ENCODE peak calls at places on chromosome 7, in nine cellular contexts. One of them, this sample, is unnamed.

GRCh38 chr7:138527746-138528223 is 67.7 kb downstream of the TRIM24 start:
- DNase-seq in retinal pigment epithelial cell: no peak
- DNase-seq in uterus: no peak
- DNase-seq in AG04450: no peak
- DNase-seq in fibroblast of lung: peak
- DNase-seq in body of pancreas: no peak
- DNase-seq in tibial artery: no peak
- DNase-seq in IMR-90: no peak
- DNase-seq in PC-3: no peak
- DNase-seq in this sample: peak

GRCh38 chr7:116812905-116813304 is 49.5 kb upstream of the CAPZA2 start:
- DNase-seq in retinal pigment epithelial cell: no peak
- DNase-seq in uterus: no peak
- DNase-seq in AG04450: no peak
- DNase-seq in fibroblast of lung: no peak
- DNase-seq in body of pancreas: no peak
- DNase-seq in tibial artery: no peak
- DNase-seq in IMR-90: no peak
- DNase-seq in PC-3: no peak
- DNase-seq in this sample: no peak

GRCh38 chr7:75993689-75994387 is 557 bp downstream of the TMEM120A start:
- DNase-seq in retinal pigment epithelial cell: no peak
- DNase-seq in uterus: peak
- DNase-seq in AG04450: no peak
- DNase-seq in fibroblast of lung: peak
- DNase-seq in body of pancreas: peak
- DNase-seq in tibial artery: peak
- DNase-seq in IMR-90: peak
- DNase-seq in PC-3: peak
- DNase-seq in this sample: peak

GRCh38 chr7:107172318-107173032 is 3.7 kb downstream of the HBP1 start:
- DNase-seq in retinal pigment epithelial cell: no peak
- DNase-seq in uterus: no peak
- DNase-seq in AG04450: no peak
- DNase-seq in fibroblast of lung: no peak
- DNase-seq in body of pancreas: no peak
- DNase-seq in tibial artery: no peak
- DNase-seq in IMR-90: no peak
- DNase-seq in PC-3: no peak
- DNase-seq in this sample: no peak

GRCh38 chr7:28481131-28481926 is 69.0 kb downstream of the CREB5 start:
- DNase-seq in retinal pigment epithelial cell: no peak
- DNase-seq in uterus: no peak
- DNase-seq in AG04450: peak
- DNase-seq in fibroblast of lung: peak
- DNase-seq in body of pancreas: no peak
- DNase-seq in tibial artery: no peak
- DNase-seq in IMR-90: peak
- DNase-seq in PC-3: no peak
- DNase-seq in this sample: no peak

GRCh38 chr7:138297526-138297925 is 162.5 kb upstream of the TRIM24 start:
- DNase-seq in retinal pigment epithelial cell: no peak
- DNase-seq in uterus: no peak
- DNase-seq in AG04450: no peak
- DNase-seq in fibroblast of lung: no peak
- DNase-seq in body of pancreas: peak
- DNase-seq in tibial artery: no peak
- DNase-seq in IMR-90: no peak
- DNase-seq in PC-3: no peak
- DNase-seq in this sample: no peak

GRCh38 chr7:4683043-4683883 is 1.2 kb downstream of the FOXK1 start:
- DNase-seq in retinal pigment epithelial cell: no peak
- DNase-seq in uterus: peak
- DNase-seq in AG04450: no peak
- DNase-seq in fibroblast of lung: peak
- DNase-seq in body of pancreas: no peak
- DNase-seq in tibial artery: no peak
- DNase-seq in IMR-90: no peak
- DNase-seq in PC-3: no peak
- DNase-seq in this sample: peak

GRCh38 chr7:133652547-133652946 is 399.7 kb downstream of the EXOC4 start:
- DNase-seq in retinal pigment epithelial cell: no peak
- DNase-seq in uterus: no peak
- DNase-seq in AG04450: no peak
- DNase-seq in fibroblast of lung: no peak
- DNase-seq in body of pancreas: no peak
- DNase-seq in tibial artery: no peak
- DNase-seq in IMR-90: no peak
- DNase-seq in PC-3: no peak
- DNase-seq in this sample: no peak

GRCh38 chr7:105807363-105807762 is 69.0 kb downstream of the ATXN7L1 start:
- DNase-seq in retinal pigment epithelial cell: no peak
- DNase-seq in uterus: no peak
- DNase-seq in AG04450: no peak
- DNase-seq in fibroblast of lung: no peak
- DNase-seq in body of pancreas: no peak
- DNase-seq in tibial artery: no peak
- DNase-seq in IMR-90: no peak
- DNase-seq in PC-3: no peak
- DNase-seq in this sample: no peak

GRCh38 chr7:1285556-1286301 is 53.1 kb downstream of the UNCX start:
- DNase-seq in retinal pigment epithelial cell: no peak
- DNase-seq in uterus: no peak
- DNase-seq in AG04450: no peak
- DNase-seq in fibroblast of lung: no peak
- DNase-seq in body of pancreas: no peak
- DNase-seq in tibial artery: no peak
- DNase-seq in IMR-90: no peak
- DNase-seq in PC-3: no peak
- DNase-seq in this sample: no peak

GRCh38 chr7:25124485-25125136 is 449 bp downstream of the CYCS start:
- DNase-seq in retinal pigment epithelial cell: no peak
- DNase-seq in uterus: no peak
- DNase-seq in AG04450: no peak
- DNase-seq in fibroblast of lung: peak
- DNase-seq in body of pancreas: peak
- DNase-seq in tibial artery: no peak
- DNase-seq in IMR-90: no peak
- DNase-seq in PC-3: no peak
- DNase-seq in this sample: peak

GRCh38 chr7:45683556-45684148 is 109.5 kb downstream of the ADCY1 start:
- DNase-seq in retinal pigment epithelial cell: no peak
- DNase-seq in uterus: no peak
- DNase-seq in AG04450: no peak
- DNase-seq in fibroblast of lung: no peak
- DNase-seq in body of pancreas: no peak
- DNase-seq in tibial artery: no peak
- DNase-seq in IMR-90: no peak
- DNase-seq in PC-3: no peak
- DNase-seq in this sample: no peak

GRCh38 chr7:129853661-129854268 is 99.0 kb downstream of the UBE2H start:
- DNase-seq in retinal pigment epithelial cell: no peak
- DNase-seq in uterus: no peak
- DNase-seq in AG04450: no peak
- DNase-seq in fibroblast of lung: peak
- DNase-seq in body of pancreas: no peak
- DNase-seq in tibial artery: no peak
- DNase-seq in IMR-90: no peak
- DNase-seq in PC-3: peak
- DNase-seq in this sample: peak

GRCh38 chr7:100612730-100613446 is 548 bp downstream of the MOSPD3 start:
- DNase-seq in retinal pigment epithelial cell: no peak
- DNase-seq in uterus: no peak
- DNase-seq in AG04450: no peak
- DNase-seq in fibroblast of lung: no peak
- DNase-seq in body of pancreas: peak
- DNase-seq in tibial artery: peak
- DNase-seq in IMR-90: no peak
- DNase-seq in PC-3: peak
- DNase-seq in this sample: peak

GRCh38 chr7:93830141-93830925 is 60.2 kb downstream of the TFPI2 start:
- DNase-seq in retinal pigment epithelial cell: no peak
- DNase-seq in uterus: no peak
- DNase-seq in AG04450: no peak
- DNase-seq in fibroblast of lung: no peak
- DNase-seq in body of pancreas: no peak
- DNase-seq in tibial artery: no peak
- DNase-seq in IMR-90: no peak
- DNase-seq in PC-3: no peak
- DNase-seq in this sample: no peak

GRCh38 chr7:67438174-67438837 is 441.7 kb downstream of the TYW1 start:
- DNase-seq in retinal pigment epithelial cell: no peak
- DNase-seq in uterus: no peak
- DNase-seq in AG04450: no peak
- DNase-seq in fibroblast of lung: no peak
- DNase-seq in body of pancreas: no peak
- DNase-seq in tibial artery: no peak
- DNase-seq in IMR-90: no peak
- DNase-seq in PC-3: no peak
- DNase-seq in this sample: no peak

GRCh38 chr7:44374007-44374763 is 48.8 kb upstream of the CAMK2B start:
- DNase-seq in retinal pigment epithelial cell: no peak
- DNase-seq in uterus: no peak
- DNase-seq in AG04450: no peak
- DNase-seq in fibroblast of lung: no peak
- DNase-seq in body of pancreas: no peak
- DNase-seq in tibial artery: no peak
- DNase-seq in IMR-90: no peak
- DNase-seq in PC-3: no peak
- DNase-seq in this sample: no peak

GRCh38 chr7:92824901-92825480 is 11.4 kb downstream of the CDK6 start:
- DNase-seq in retinal pigment epithelial cell: no peak
- DNase-seq in uterus: no peak
- DNase-seq in AG04450: no peak
- DNase-seq in fibroblast of lung: no peak
- DNase-seq in body of pancreas: no peak
- DNase-seq in tibial artery: no peak
- DNase-seq in IMR-90: no peak
- DNase-seq in PC-3: no peak
- DNase-seq in this sample: no peak
- H3K4me3 ChIP-seq in retinal pigment epithelial cell: no peak
- H3K4me3 ChIP-seq in uterus: no peak
- H3K4me3 ChIP-seq in AG04450: no peak
- H3K4me3 ChIP-seq in fibroblast of lung: no peak
- H3K4me3 ChIP-seq in body of pancreas: no peak
- H3K4me3 ChIP-seq in tibial artery: no peak
- H3K4me3 ChIP-seq in IMR-90: no peak
- H3K4me3 ChIP-seq in PC-3: no peak
- H3K4me3 ChIP-seq in this sample: no peak

DNA sequence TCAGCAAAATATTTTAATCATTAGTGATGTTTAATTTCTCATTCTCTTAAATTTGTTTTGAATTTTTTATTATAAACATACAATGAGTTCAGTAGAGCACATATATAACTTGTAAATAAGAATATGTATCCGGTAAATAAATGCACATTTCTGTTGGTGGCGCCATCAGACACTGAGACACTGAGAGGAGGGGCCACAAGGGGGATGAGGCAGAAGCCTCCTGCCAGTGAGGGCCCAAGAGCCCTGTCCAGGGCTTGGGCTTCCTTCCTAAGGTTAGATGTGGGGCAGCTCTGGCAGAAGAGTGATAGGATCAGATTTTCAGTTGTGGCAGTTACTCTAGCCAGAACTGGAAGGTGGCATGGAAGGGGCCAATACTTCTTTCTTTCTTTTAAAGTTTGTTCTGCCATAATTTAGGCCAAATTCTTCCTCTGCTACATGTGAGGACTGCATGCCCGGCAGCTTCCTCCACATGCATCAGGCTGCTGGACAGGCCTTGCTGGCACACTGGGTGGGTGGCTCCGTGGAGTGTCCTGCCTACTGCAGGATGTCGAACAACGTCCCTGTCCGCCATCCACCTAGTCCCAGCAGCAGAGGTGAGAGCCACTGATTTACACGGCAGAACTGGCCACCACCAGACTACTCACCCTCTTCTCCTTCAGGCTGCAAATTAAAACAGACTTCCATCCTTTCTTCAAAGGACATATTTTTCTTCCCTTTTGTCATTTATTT is 13.2 kb downstream of the PTPRN2 start:
- DNase-seq in retinal pigment epithelial cell: no peak
- DNase-seq in uterus: no peak
- DNase-seq in AG04450: no peak
- DNase-seq in fibroblast of lung: no peak
- DNase-seq in body of pancreas: no peak
- DNase-seq in tibial artery: no peak
- DNase-seq in IMR-90: no peak
- DNase-seq in PC-3: no peak
- DNase-seq in this sample: no peak
- TF ChIP-seq CTCF in retinal pigment epithelial cell: no peak
- TF ChIP-seq CTCF in uterus: no peak
- TF ChIP-seq CTCF in AG04450: no peak
- TF ChIP-seq CTCF in fibroblast of lung: no peak
- TF ChIP-seq CTCF in body of pancreas: no peak
- TF ChIP-seq CTCF in tibial artery: no peak
- TF ChIP-seq CTCF in IMR-90: no peak
- TF ChIP-seq CTCF in PC-3: no peak
- TF ChIP-seq CTCF in this sample: no peak

DNA sequence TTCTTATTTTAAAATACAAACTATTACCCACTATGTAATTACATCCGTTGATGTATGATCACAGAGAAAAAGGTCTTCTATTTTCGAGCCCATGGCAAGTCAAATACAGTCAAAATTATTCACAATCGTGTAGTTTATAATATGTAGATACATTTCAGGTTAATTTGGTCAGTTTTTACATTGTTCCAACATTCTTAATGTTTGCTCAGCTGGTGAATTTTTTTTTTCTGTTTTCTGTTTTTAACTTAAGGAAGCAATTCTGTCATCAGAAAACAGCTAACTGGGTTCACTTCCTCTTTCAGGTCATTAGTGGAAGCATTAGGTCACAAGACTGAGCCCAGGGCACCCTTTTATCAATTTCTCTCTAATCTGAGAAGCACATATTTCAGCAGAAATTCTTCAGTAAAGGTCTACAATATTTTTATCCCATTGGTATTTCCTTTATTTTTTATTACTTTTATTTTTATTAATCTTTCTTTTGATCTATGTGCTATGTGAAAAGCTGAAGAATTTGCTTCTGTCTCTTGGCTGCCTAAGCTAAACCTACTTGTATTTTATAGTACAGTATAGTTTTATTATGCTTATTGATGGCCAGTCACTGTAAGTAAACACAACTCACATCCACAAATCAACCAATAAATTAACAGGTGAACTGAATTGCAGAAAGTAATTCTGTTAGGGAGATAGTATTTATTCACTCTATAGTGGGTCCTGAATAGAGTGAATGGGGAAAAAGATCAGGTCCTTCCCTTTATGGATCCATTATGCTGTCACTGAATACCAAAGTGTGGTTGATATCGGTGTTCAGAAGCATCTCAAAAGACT is 84.6 kb downstream of the ICA1 start:
- DNase-seq in retinal pigment epithelial cell: no peak
- DNase-seq in uterus: no peak
- DNase-seq in AG04450: no peak
- DNase-seq in fibroblast of lung: no peak
- DNase-seq in body of pancreas: no peak
- DNase-seq in tibial artery: no peak
- DNase-seq in IMR-90: no peak
- DNase-seq in PC-3: no peak
- DNase-seq in this sample: no peak
- H3K4me3 ChIP-seq in retinal pigment epithelial cell: no peak
- H3K4me3 ChIP-seq in uterus: no peak
- H3K4me3 ChIP-seq in AG04450: no peak
- H3K4me3 ChIP-seq in fibroblast of lung: no peak
- H3K4me3 ChIP-seq in body of pancreas: no peak
- H3K4me3 ChIP-seq in tibial artery: no peak
- H3K4me3 ChIP-seq in IMR-90: no peak
- H3K4me3 ChIP-seq in PC-3: no peak
- H3K4me3 ChIP-seq in this sample: no peak

GRCh38 chr7:145031162-145031561 is 195.3 kb upstream of the TPK1 start:
- DNase-seq in retinal pigment epithelial cell: no peak
- DNase-seq in uterus: no peak
- DNase-seq in AG04450: no peak
- DNase-seq in fibroblast of lung: no peak
- DNase-seq in body of pancreas: no peak
- DNase-seq in tibial artery: no peak
- DNase-seq in IMR-90: no peak
- DNase-seq in PC-3: no peak
- DNase-seq in this sample: no peak
- TF ChIP-seq CTCF in retinal pigment epithelial cell: no peak
- TF ChIP-seq CTCF in uterus: no peak
- TF ChIP-seq CTCF in AG04450: no peak
- TF ChIP-seq CTCF in fibroblast of lung: no peak
- TF ChIP-seq CTCF in body of pancreas: no peak
- TF ChIP-seq CTCF in tibial artery: no peak
- TF ChIP-seq CTCF in IMR-90: no peak
- TF ChIP-seq CTCF in PC-3: no peak
- TF ChIP-seq CTCF in this sample: no peak